ENCODE peak calls at places on chromosomes 3 and 15, in four cellular contexts. V is body of pancreas, M is lower lobe of right lung, E is H9. W is an unnamed sample. For H3K9me3, the result is how much of the 10 kb centered on the place peaks cover.

GRCh38 chr3:4313606-4314308 is 10.6 kb downstream of the SETMAR start:
- DNase-seq in M (no peak), V (no peak), E (no peak), W (no peak)

GRCh38 chr3:59052803-59053411 is 3.1 kb upstream of the CFAP20DC start:
- DNase-seq in V (peak), M (no peak), E (peak), W (peak)

GRCh38 chr15:40465939-40466338 is 4.8 kb upstream of the CHST14 start:
- DNase-seq in M (no peak), E (no peak), V (no peak), W (no peak)

GRCh38 chr3:9253327-9253726 is 3.9 kb upstream of the SRGAP3 start:
- DNase-seq in V (no peak), M (no peak), E (peak), W (no peak)

GRCh38 chr3:12993022-12993622 is 80.1 kb downstream of the IQSEC1 start:
- DNase-seq in E (peak), V (peak), M (no peak), W (no peak)

GRCh38 chr15:82894971-82895520 is 57.5 kb downstream of the HOMER2 start:
- DNase-seq in M (no peak), V (no peak), E (no peak), W (no peak)

GRCh38 chr3:43523454-43524053 is 98.3 kb downstream of the ANO10 start:
- DNase-seq in V (no peak), E (no peak), M (no peak), W (no peak)

GRCh38 chr15:27064080-27064479 is 93.1 kb downstream of the GABRG3 start:
- DNase-seq in E (no peak), M (no peak), V (no peak), W (no peak)

GRCh38 chr15:73972984-73973682 is 19.0 kb downstream of the STOML1 start:
- DNase-seq in E (peak), V (peak), M (peak), W (peak)

GRCh38 chr3:55494976-55495375 is 7.9 kb upstream of the WNT5A start:
- DNase-seq in M (no peak), V (no peak), E (no peak), W (no peak)

GRCh38 chr3:171122212-171122611 is 95.7 kb upstream of the SLC2A2 start:
- DNase-seq in V (no peak), M (no peak), E (no peak), W (no peak)

GRCh38 chr3:188090626-188091309 is 63.2 kb upstream of the LPP start:
- DNase-seq in M (no peak), E (no peak), V (no peak), W (no peak)

GRCh38 chr3:179801831-179802230 is 149.0 kb downstream of the USP13 start:
- DNase-seq in V (no peak), E (no peak), M (no peak), W (no peak)

GRCh38 chr15:77715051-77715450 is 82.3 kb upstream of the LINGO1 start:
- DNase-seq in M (no peak), E (no peak), V (no peak), W (no peak)

GRCh38 chr3:8990266-8991215 is 27.3 kb upstream of the RAD18 start:
- DNase-seq in V (no peak), M (no peak), E (no peak), W (no peak)

GRCh38 chr3:126954141-126954845 is 28.6 kb upstream of the PLXNA1 start:
- DNase-seq in E (no peak), M (no peak), V (no peak), W (no peak)

GRCh38 chr3:43923101-43923979 is 232.6 kb downstream of the ABHD5 start:
- DNase-seq in E (no peak), M (no peak), V (peak), W (no peak)

GRCh38 chr3:172515130-172515918 is 7.9 kb downstream of the TNFSF10 start:
- DNase-seq in E (no peak), M (no peak), V (no peak), W (no peak)

GRCh38 chr15:81950841-81951414 is 94.9 kb downstream of the MEX3B start:
- DNase-seq in M (no peak), V (no peak), E (no peak), W (no peak)

GRCh38 chr3:66715806-66716205 is 215.0 kb upstream of the LRIG1 start:
- DNase-seq in M (no peak), V (no peak), E (no peak), W (no peak)

GRCh38 chr15:93047621-93048425 is 41.2 kb downstream of the RGMA start:
- DNase-seq in E (no peak), V (no peak), M (no peak), W (no peak)

GRCh38 chr3:64398431-64398830 is 173.2 kb upstream of the PRICKLE2 start:
- DNase-seq in V (no peak), M (no peak), E (no peak), W (no peak)

GRCh38 chr3:195770081-195770840 is 41.5 kb downstream of the MUC4 start:
- DNase-seq in E (no peak), V (no peak), M (no peak), W (no peak)

GRCh38 chr3:178802993-178803693 is 266.9 kb downstream of the KCNMB2 start:
- DNase-seq in M (no peak), E (no peak), V (no peak), W (no peak)

GRCh38 chr15:51675234-51675633 is 6.1 kb upstream of the SCG3 start:
- DNase-seq in E (no peak), V (no peak), M (no peak), W (no peak)

GRCh38 chr3:195774917-195775316 is 36.8 kb downstream of the MUC4 start:
- DNase-seq in E (peak), V (peak), M (peak), W (peak)

GRCh38 chr3:42655331-42655888 is 1.9 kb downstream of the ZBTB47 start:
- DNase-seq in M (no peak), V (peak), E (peak), W (no peak)

GRCh38 chr3:160103397-160103796 is 114.8 kb downstream of the IL12A start:
- DNase-seq in M (no peak), E (no peak), V (no peak), W (no peak)

GRCh38 chr15:51931016-51931415 is 40.6 kb downstream of the LEO1 start:
- DNase-seq in M (no peak), E (no peak), V (no peak), W (no peak)

GRCh38 chr3:186427627-186428026 is 65.6 kb upstream of the DGKG start:
- DNase-seq in M (no peak), E (no peak), V (peak), W (no peak)

GRCh38 chr3:15405448-15406050 is 21.8 kb downstream of the METTL6 start:
- DNase-seq in E (no peak), V (no peak), M (no peak), W (peak)

GRCh38 chr15:64452988-64453688 is 7.2 kb upstream of the ZNF609 start:
- DNase-seq in M (no peak), V (peak), E (no peak), W (no peak)

GRCh38 chr3:48561045-48561736 is 2.4 kb downstream of the UCN2 start:
- DNase-seq in V (peak), E (peak), M (peak), W (no peak)

DNA sequence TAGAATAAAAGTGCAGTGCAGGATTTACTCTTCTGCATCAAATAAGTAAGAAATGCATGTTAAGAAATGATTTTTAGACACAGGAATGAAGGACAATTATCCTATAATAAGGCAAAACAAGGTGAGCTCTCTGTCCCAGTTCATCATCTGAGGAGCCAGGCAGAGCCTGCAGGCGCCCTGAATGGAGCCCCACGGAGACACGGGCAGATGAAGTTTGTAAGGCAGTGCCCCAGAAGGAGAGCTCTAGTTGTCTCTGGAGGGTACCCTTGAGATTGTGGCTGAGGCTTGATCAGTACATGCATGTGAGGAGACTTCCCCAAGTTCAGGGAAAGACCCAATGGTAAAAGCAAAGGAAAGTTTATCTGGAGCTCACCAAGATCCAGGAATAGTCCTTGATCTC is 50.3 kb downstream of the ATP10A start:
- DNase-seq in M (no peak), E (no peak), V (no peak), W (no peak)
- H3K9me3 ChIP-seq in M (under half), E (under half), V (under half), W (under half)

DNA sequence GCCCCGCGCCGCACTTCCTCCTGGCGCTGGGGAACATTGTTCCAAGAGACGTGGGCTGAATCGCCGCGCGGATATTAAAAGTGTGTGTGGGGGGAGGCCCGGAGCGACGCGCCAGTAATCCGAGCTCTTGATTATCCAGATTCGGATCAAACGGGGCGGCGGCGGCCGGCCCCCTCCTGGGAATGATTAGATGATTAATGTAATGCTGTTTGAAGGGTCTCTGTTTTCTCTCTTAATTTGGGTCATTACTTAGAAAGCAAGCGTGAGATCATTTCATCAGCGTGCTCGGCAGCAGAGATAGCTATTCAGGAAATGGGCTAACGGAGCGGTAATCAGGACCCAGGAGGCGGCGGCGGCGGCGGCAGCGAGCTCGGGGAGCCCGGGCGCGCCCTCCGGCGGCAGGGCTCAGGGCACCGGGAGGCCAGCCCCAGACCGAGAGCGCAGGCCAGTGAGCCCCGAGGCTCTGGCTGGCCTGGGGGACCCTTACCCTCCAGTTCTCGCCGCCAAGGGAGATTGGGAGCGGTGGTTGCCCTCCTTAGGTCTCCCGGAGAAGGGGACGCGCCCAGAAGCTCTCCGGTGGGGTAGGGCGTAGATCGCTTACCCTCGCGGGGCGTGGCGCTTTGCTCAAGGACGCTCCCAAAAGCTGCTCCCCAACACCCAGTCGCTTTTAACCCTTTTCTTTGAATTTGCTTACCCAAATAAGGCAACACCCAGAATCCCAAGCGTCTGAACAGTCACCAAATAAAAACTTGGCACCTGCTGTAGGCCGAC is 4.5 kb downstream of the FEZF2 start:
- DNase-seq in E (peak), M (no peak), V (no peak), W (no peak)
- H3K9me3 ChIP-seq in E (under half), M (under half), V (under half), W (under half)

GRCh38 chr15:25054943-25055342 is 100.2 kb downstream of the SNRPN start:
- DNase-seq in V (no peak), E (peak), M (no peak), W (no peak)
- H3K9me3 ChIP-seq in V (under half), E (half or more), M (half or more), W (under half)

DNA sequence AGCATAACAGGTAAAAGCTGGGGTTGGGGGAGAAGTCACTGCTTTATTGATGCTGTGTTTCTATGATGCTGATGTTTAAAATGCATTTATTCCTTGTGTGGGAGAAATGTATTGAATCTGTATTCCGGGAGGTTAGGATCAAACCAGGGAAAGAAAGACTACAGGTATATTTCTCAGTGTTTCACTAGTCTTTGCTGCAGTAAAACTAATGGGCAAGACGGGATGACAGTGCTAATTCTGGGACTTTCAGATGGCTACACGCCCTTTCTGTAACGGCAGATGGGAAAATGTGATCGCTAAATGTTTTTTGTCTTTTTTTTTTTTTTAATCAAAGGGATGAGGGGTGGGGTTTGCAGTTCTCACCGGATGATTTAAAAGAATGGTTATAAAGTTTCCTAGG is 392 bp downstream of the CNTN6 start:
- DNase-seq in M (no peak), E (no peak), V (no peak), W (no peak)
- H3K9me3 ChIP-seq in M (under half), E (under half), V (under half), W (under half)

W was measured in small intestine.